ENCODE peak calls at places on chromosomes 6 and 20, in eight cellular contexts. H is mesothelial cell of epicardium, Q is choroid plexus epithelial cell, T is fibroblast of lung, V is nephron progenitor cell, E is SK-N-SH, X is HCT116, J is heart right ventricle. L is an unnamed sample.
A peak's percentile ranks its signal among the peaks of the same experiment; 100 is the strongest.

GRCh38 chr6:149566372-149567193 is at the start of gene GINM1:
- DNase-seq in H (peak; percentile 40), Q (peak; percentile 47), T (peak; percentile 36), V (peak; percentile 68), E (peak; percentile 52), X (no peak), J (peak; percentile 34), L (no peak)

GRCh38 chr20:54524849-54525248 is 49.5 kb downstream of the DOK5 start:
- DNase-seq in H (no peak), Q (no peak), T (no peak), V (no peak), E (no peak), X (no peak), J (peak; percentile 54), L (no peak)

GRCh38 chr20:51036827-51037229 is 13.9 kb upstream of the KCNG1 start:
- DNase-seq in H (no peak), Q (no peak), T (no peak), V (no peak), E (no peak), X (peak; percentile 49), J (no peak), L (no peak)

GRCh38 chr20:43576108-43576507 is 14.6 kb upstream of the IFT52 start:
- DNase-seq in H (no peak), Q (peak; percentile 8), T (no peak), V (no peak), E (no peak), X (no peak), J (peak; percentile 17), L (no peak)

GRCh38 chr20:59723607-59724456 is 119.5 kb downstream of the PHACTR3 start:
- DNase-seq in H (no peak), Q (no peak), T (no peak), V (no peak), E (no peak), X (no peak), J (no peak), L (no peak)

GRCh38 chr6:29926795-29927427 is 15.4 kb upstream of the HLA-A start:
- DNase-seq in H (no peak), Q (peak; percentile 76), T (peak; percentile 31), V (no peak), E (no peak), X (no peak), J (peak; percentile 77), L (peak; percentile 76)

GRCh38 chr20:59992531-59992930 is 34.3 kb downstream of the CDH26 start:
- DNase-seq in H (no peak), Q (no peak), T (no peak), V (no peak), E (no peak), X (no peak), J (no peak), L (no peak)

GRCh38 chr6:90274481-90275030 is 22.1 kb downstream of the BACH2 start:
- DNase-seq in H (no peak), Q (no peak), T (no peak), V (no peak), E (no peak), X (no peak), J (no peak), L (peak; percentile 76)

GRCh38 chr20:64162239-64162621 is 2.0 kb upstream of the MYT1 start:
- DNase-seq in H (no peak), Q (no peak), T (no peak), V (no peak), E (no peak), X (no peak), J (no peak), L (no peak)

GRCh38 chr6:1749041-1749440 is 139.3 kb downstream of the FOXC1 start:
- DNase-seq in H (no peak), Q (no peak), T (no peak), V (no peak), E (no peak), X (no peak), J (no peak), L (no peak)

GRCh38 chr20:56995635-56996075 is 270.8 kb downstream of the BMP7 start:
- DNase-seq in H (no peak), Q (peak; percentile 41), T (no peak), V (peak; percentile 75), E (peak; percentile 59), X (peak; percentile 29), J (no peak), L (no peak)

GRCh38 chr20:41268402-41268801 is 49.1 kb downstream of the ZHX3 start:
- DNase-seq in H (no peak), Q (no peak), T (no peak), V (no peak), E (no peak), X (no peak), J (no peak), L (no peak)

DNA sequence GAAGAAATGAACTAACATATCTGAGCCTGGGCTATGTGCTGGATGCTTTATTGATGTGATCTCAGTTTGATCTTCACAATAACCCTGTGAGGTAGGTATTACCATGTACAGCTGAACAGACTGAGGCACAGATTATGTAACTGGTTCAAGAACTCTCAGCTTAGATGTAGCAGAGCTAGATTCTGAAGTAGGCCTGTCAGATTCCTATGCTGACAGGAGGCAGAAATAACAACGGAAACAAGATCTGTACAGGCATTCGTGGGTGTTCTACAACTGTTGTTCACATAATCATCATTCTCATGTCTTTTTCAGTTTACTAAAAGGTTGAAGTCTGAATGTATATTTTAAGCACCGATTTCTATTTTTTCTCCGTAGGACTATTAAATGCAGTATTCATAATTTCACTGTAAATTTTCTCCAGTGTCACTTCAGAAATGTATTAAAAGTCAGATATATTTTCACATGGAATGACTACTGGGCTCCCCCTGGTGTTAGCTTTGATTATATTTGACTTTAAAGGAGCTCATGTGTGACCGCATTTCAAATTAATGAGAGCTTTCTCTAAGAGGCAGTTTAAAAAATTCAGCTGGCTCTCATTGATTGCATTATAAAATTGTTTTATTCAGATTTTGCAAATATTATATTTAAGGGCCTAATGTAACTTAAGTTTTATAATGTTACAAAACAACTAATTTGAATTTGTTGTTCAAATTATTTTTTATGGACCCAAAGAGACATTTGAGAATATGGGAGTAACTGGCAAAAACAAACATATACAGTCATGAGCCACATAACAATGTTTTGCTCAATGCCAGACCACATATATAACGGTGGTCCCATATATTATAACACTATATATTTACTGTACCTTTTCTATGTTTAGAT is 36.4 kb upstream of the SLC17A4 start:
- DNase-seq in H (no peak), Q (peak; percentile 56), T (peak; percentile 14), V (no peak), E (peak; percentile 44), X (peak; percentile 6), J (no peak), L (no peak)
- TF ChIP-seq CTCF in H (peak; percentile 73), Q (peak; percentile 65), T (peak; percentile 66), V (peak; percentile 64), E (peak; percentile 79), X (peak; percentile 67), J (peak; percentile 48), L (peak; percentile 40)

DNA sequence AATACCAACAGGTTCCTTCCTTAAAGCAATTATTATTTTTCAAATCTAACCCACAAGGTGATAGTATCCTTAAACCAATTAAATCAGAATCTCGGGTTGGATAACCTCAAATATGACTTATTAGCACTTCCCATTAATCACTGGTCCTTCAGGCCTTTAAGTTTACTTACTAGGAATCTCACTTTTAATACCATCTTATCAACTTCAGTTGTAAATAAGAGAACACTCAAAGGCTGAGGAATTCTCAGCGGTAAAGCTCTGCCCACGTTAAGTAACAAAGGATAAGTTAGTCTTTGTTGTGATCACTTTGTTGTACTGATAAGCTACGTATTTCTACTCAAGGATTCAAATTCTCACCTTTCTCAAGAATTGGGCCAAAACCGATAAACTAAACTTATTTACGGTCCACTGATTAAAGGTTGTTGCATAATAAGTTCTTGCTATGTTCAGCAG is 82.0 kb downstream of the OR2B2 start:
- DNase-seq in H (no peak), Q (no peak), T (peak; percentile 44), V (no peak), E (no peak), X (no peak), J (no peak), L (no peak)
- TF ChIP-seq CTCF in H (no peak), Q (no peak), T (no peak), V (no peak), E (no peak), X (no peak), J (no peak), L (no peak)

GRCh38 chr6:113432729-113433505 is 424.2 kb upstream of the MARCKS start:
- DNase-seq in H (no peak), Q (no peak), T (no peak), V (no peak), E (no peak), X (no peak), J (no peak), L (no peak)

GRCh38 chr6:113423956-113424355 is 433.2 kb upstream of the MARCKS start:
- DNase-seq in H (no peak), Q (no peak), T (no peak), V (no peak), E (no peak), X (no peak), J (no peak), L (no peak)

GRCh38 chr6:113427617-113428016 is 429.5 kb upstream of the MARCKS start:
- DNase-seq in H (no peak), Q (no peak), T (no peak), V (no peak), E (no peak), X (no peak), J (no peak), L (no peak)

GRCh38 chr6:113433506-113433991 is 423.6 kb upstream of the MARCKS start:
- DNase-seq in H (no peak), Q (peak; percentile 88), T (peak; percentile 59), V (peak; percentile 6), E (no peak), X (no peak), J (no peak), L (no peak)

GRCh38 chr6:113428702-113429101 is 428.4 kb upstream of the MARCKS start:
- DNase-seq in H (no peak), Q (peak; percentile 28), T (peak; percentile 54), V (no peak), E (no peak), X (no peak), J (no peak), L (no peak)
- TF ChIP-seq CTCF in H (no peak), Q (no peak), T (no peak), V (no peak), E (no peak), X (no peak), J (no peak), L (no peak)

DNA sequence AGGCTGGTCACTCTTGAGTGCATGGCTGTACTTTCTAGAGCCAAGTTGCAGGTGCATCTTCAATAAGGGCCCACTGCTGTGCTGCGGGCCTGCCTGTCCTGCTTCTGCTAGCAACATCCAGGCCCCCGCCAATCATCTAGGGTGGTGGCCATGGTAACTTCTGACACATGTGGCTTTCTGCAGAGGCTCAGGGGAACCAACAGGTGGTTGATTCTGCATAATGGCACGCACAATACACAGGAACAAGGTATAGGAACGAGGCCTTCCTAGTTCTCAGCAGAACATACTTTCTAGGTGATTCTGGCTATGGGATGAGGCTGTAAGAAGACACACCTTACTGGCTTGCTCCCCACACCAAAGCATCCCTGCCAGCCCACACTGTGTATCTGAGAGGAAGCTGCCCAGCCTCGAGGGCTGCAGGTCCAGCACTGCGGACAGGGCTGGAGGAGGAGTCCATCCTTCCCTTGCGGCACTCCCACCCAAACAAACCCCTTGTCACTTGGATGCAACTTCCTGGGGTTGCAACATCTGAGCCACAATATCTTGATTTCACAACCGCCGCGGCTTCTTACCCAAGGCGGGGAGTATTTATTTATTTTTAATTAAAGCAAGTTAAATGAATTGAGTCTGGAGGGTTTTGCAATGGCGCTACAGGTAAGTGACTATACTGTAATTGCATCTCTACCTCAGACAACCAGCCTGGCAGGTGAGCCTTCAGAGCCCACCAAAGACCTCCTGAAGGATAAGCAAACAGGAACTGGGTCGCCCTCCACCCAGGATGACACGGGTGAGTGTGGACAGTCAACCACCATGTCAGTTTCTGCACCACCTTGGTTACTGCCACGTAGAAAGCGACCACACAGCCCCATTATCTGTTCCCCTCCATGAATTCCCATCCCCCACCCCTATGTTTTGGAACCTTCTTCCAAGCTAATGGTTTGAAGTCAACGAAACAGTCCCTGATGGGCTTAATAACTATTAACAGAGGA is 49.6 kb downstream of the SULF2 start:
- DNase-seq in H (no peak), Q (peak; percentile 37), T (no peak), V (no peak), E (no peak), X (no peak), J (peak; percentile 30), L (no peak)
- TF ChIP-seq CTCF in H (no peak), Q (no peak), T (no peak), V (no peak), E (no peak), X (no peak), J (no peak), L (no peak)

L was measured in natural killer cell.